ENCODE peak calls at places on chromosomes 5 and 9, in six cellular contexts. One of them, this sample, is unnamed.

GRCh38 chr5:174402224-174402812 is 322.1 kb upstream of the MSX2 start:
- DNase-seq in IMR-90: no peak
- DNase-seq in heart right ventricle: no peak
- DNase-seq in cardiac muscle cell: no peak
- DNase-seq in body of pancreas: no peak
- DNase-seq in upper lobe of right lung: no peak
- DNase-seq in this sample: no peak

GRCh38 chr5:169602535-169602934 is 19.0 kb downstream of the SPDL1 start:
- DNase-seq in cardiac muscle cell: no peak
- DNase-seq in body of pancreas: no peak
- DNase-seq in heart right ventricle: no peak
- DNase-seq in IMR-90: peak; percentile 81
- DNase-seq in upper lobe of right lung: no peak
- DNase-seq in this sample: no peak

GRCh38 chr5:74798977-74799911 is 32.2 kb downstream of the NSA2 start:
- DNase-seq in body of pancreas: no peak
- DNase-seq in heart right ventricle: no peak
- DNase-seq in cardiac muscle cell: no peak
- DNase-seq in upper lobe of right lung: no peak
- DNase-seq in IMR-90: peak; percentile 20
- DNase-seq in this sample: no peak

GRCh38 chr9:100581661-100582060 is 3.8 kb downstream of the CAVIN4 start:
- DNase-seq in cardiac muscle cell: no peak
- DNase-seq in heart right ventricle: no peak
- DNase-seq in IMR-90: no peak
- DNase-seq in body of pancreas: no peak
- DNase-seq in upper lobe of right lung: no peak
- DNase-seq in this sample: no peak

GRCh38 chr9:135883410-135884089 is 23.8 kb downstream of the CAMSAP1 start:
- DNase-seq in cardiac muscle cell: no peak
- DNase-seq in upper lobe of right lung: no peak
- DNase-seq in body of pancreas: no peak
- DNase-seq in heart right ventricle: no peak
- DNase-seq in IMR-90: no peak
- DNase-seq in this sample: no peak

GRCh38 chr9:100455470-100455869 is 17.5 kb upstream of the TMEFF1 start:
- DNase-seq in cardiac muscle cell: no peak
- DNase-seq in heart right ventricle: no peak
- DNase-seq in IMR-90: peak; percentile 63
- DNase-seq in upper lobe of right lung: no peak
- DNase-seq in body of pancreas: no peak
- DNase-seq in this sample: no peak

GRCh38 chr9:33637881-33638280 is 113.8 kb downstream of the ANKRD18B start:
- DNase-seq in cardiac muscle cell: no peak
- DNase-seq in heart right ventricle: no peak
- DNase-seq in IMR-90: no peak
- DNase-seq in upper lobe of right lung: no peak
- DNase-seq in body of pancreas: no peak
- DNase-seq in this sample: no peak

GRCh38 chr5:2141254-2142000 is 258.7 kb upstream of the IRX4 start:
- DNase-seq in heart right ventricle: no peak
- DNase-seq in cardiac muscle cell: no peak
- DNase-seq in body of pancreas: no peak
- DNase-seq in IMR-90: no peak
- DNase-seq in upper lobe of right lung: no peak
- DNase-seq in this sample: no peak

GRCh38 chr5:10632110-10632903 is 68.4 kb downstream of the ANKRD33B start:
- DNase-seq in heart right ventricle: no peak
- DNase-seq in body of pancreas: no peak
- DNase-seq in cardiac muscle cell: no peak
- DNase-seq in upper lobe of right lung: peak; percentile 71
- DNase-seq in IMR-90: peak; percentile 59
- DNase-seq in this sample: peak; percentile 20

GRCh38 chr5:125257057-125257970 is 510.9 kb upstream of the ZNF608 start:
- DNase-seq in IMR-90: peak; percentile 7
- DNase-seq in cardiac muscle cell: peak; percentile 74
- DNase-seq in body of pancreas: no peak
- DNase-seq in heart right ventricle: peak; percentile 21
- DNase-seq in upper lobe of right lung: no peak
- DNase-seq in this sample: no peak

GRCh38 chr5:132389453-132390286 is 20.2 kb downstream of the SLC22A5 start:
- DNase-seq in IMR-90: peak; percentile 100
- DNase-seq in cardiac muscle cell: no peak
- DNase-seq in upper lobe of right lung: no peak
- DNase-seq in heart right ventricle: no peak
- DNase-seq in body of pancreas: peak; percentile 20
- DNase-seq in this sample: peak; percentile 98

GRCh38 chr5:86613459-86613858 is 4.3 kb upstream of the COX7C start:
- DNase-seq in IMR-90: peak; percentile 2
- DNase-seq in upper lobe of right lung: no peak
- DNase-seq in cardiac muscle cell: no peak
- DNase-seq in body of pancreas: no peak
- DNase-seq in heart right ventricle: no peak
- DNase-seq in this sample: no peak

GRCh38 chr5:127353339-127353738 is 62.7 kb downstream of the MEGF10 start:
- DNase-seq in IMR-90: no peak
- DNase-seq in upper lobe of right lung: no peak
- DNase-seq in cardiac muscle cell: no peak
- DNase-seq in heart right ventricle: no peak
- DNase-seq in body of pancreas: no peak
- DNase-seq in this sample: no peak

GRCh38 chr9:893843-894420 is 52.4 kb downstream of the DMRT1 start:
- DNase-seq in cardiac muscle cell: peak; percentile 74
- DNase-seq in body of pancreas: peak; percentile 75
- DNase-seq in heart right ventricle: peak; percentile 13
- DNase-seq in IMR-90: peak; percentile 49
- DNase-seq in upper lobe of right lung: no peak
- DNase-seq in this sample: peak; percentile 40

GRCh38 chr9:124188331-124189110 is 69.2 kb upstream of the NEK6 start:
- DNase-seq in upper lobe of right lung: no peak
- DNase-seq in cardiac muscle cell: no peak
- DNase-seq in heart right ventricle: no peak
- DNase-seq in body of pancreas: no peak
- DNase-seq in IMR-90: no peak
- DNase-seq in this sample: no peak

GRCh38 chr9:121720311-121720991 is 69.0 kb downstream of the DAB2IP start:
- DNase-seq in IMR-90: no peak
- DNase-seq in heart right ventricle: no peak
- DNase-seq in body of pancreas: no peak
- DNase-seq in upper lobe of right lung: no peak
- DNase-seq in cardiac muscle cell: no peak
- DNase-seq in this sample: no peak

GRCh38 chr9:137422668-137423000 is 328 bp downstream of the EXD3 start:
- DNase-seq in IMR-90: no peak
- DNase-seq in heart right ventricle: no peak
- DNase-seq in cardiac muscle cell: peak; percentile 64
- DNase-seq in upper lobe of right lung: no peak
- DNase-seq in body of pancreas: peak; percentile 42
- DNase-seq in this sample: no peak

GRCh38 chr9:859251-859650 is 17.8 kb downstream of the DMRT1 start:
- DNase-seq in cardiac muscle cell: no peak
- DNase-seq in IMR-90: no peak
- DNase-seq in heart right ventricle: no peak
- DNase-seq in upper lobe of right lung: no peak
- DNase-seq in body of pancreas: no peak
- DNase-seq in this sample: no peak

GRCh38 chr5:115559524-115559923 is 14.9 kb upstream of the FEM1C start:
- DNase-seq in body of pancreas: no peak
- DNase-seq in upper lobe of right lung: no peak
- DNase-seq in heart right ventricle: no peak
- DNase-seq in cardiac muscle cell: no peak
- DNase-seq in IMR-90: peak; percentile 82
- DNase-seq in this sample: peak; percentile 39

GRCh38 chr9:3330792-3331420 is 194.9 kb downstream of the RFX3 start:
- DNase-seq in body of pancreas: no peak
- DNase-seq in upper lobe of right lung: no peak
- DNase-seq in heart right ventricle: no peak
- DNase-seq in IMR-90: peak; percentile 82
- DNase-seq in cardiac muscle cell: peak; percentile 32
- DNase-seq in this sample: peak; percentile 7

GRCh38 chr5:180641566-180641900 is 7.9 kb downstream of the FLT4 start:
- DNase-seq in IMR-90: no peak
- DNase-seq in heart right ventricle: no peak
- DNase-seq in upper lobe of right lung: peak; percentile 26
- DNase-seq in cardiac muscle cell: no peak
- DNase-seq in body of pancreas: no peak
- DNase-seq in this sample: no peak

GRCh38 chr5:151253604-151253948 is 591 bp downstream of the GM2A start:
- DNase-seq in heart right ventricle: no peak
- DNase-seq in IMR-90: no peak
- DNase-seq in upper lobe of right lung: no peak
- DNase-seq in body of pancreas: no peak
- DNase-seq in cardiac muscle cell: no peak
- DNase-seq in this sample: no peak

GRCh38 chr5:174165406-174165805 is 119.9 kb downstream of the NSG2 start:
- DNase-seq in cardiac muscle cell: no peak
- DNase-seq in heart right ventricle: no peak
- DNase-seq in IMR-90: no peak
- DNase-seq in upper lobe of right lung: no peak
- DNase-seq in body of pancreas: no peak
- DNase-seq in this sample: no peak

GRCh38 chr9:132176338-132176737 is 14.5 kb downstream of the NTNG2 start:
- DNase-seq in body of pancreas: no peak
- DNase-seq in cardiac muscle cell: no peak
- DNase-seq in IMR-90: no peak
- DNase-seq in heart right ventricle: no peak
- DNase-seq in upper lobe of right lung: no peak
- DNase-seq in this sample: no peak
- H3K4me3 ChIP-seq in body of pancreas: no peak overlapping the region
- H3K4me3 ChIP-seq in cardiac muscle cell: no peak overlapping the region
- H3K4me3 ChIP-seq in IMR-90: no peak overlapping the region
- H3K4me3 ChIP-seq in heart right ventricle: no peak overlapping the region
- H3K4me3 ChIP-seq in upper lobe of right lung: no peak overlapping the region
- H3K4me3 ChIP-seq in this sample: no peak overlapping the region

GRCh38 chr5:157072508-157072907 is 13.6 kb upstream of the HAVCR1 start:
- DNase-seq in cardiac muscle cell: no peak
- DNase-seq in IMR-90: no peak
- DNase-seq in upper lobe of right lung: no peak
- DNase-seq in body of pancreas: no peak
- DNase-seq in heart right ventricle: no peak
- DNase-seq in this sample: no peak
- H3K27ac ChIP-seq in cardiac muscle cell: no peak overlapping the region
- H3K27ac ChIP-seq in IMR-90: no peak overlapping the region
- H3K27ac ChIP-seq in upper lobe of right lung: no peak overlapping the region
- H3K27ac ChIP-seq in body of pancreas: no peak overlapping the region
- H3K27ac ChIP-seq in heart right ventricle: no peak overlapping the region
- H3K27ac ChIP-seq in this sample: no peak overlapping the region

GRCh38 chr9:127351182-127352166 is 45.5 kb upstream of the SLC2A8 start:
- DNase-seq in upper lobe of right lung: no peak
- DNase-seq in IMR-90: no peak
- DNase-seq in heart right ventricle: no peak
- DNase-seq in body of pancreas: no peak
- DNase-seq in cardiac muscle cell: no peak
- DNase-seq in this sample: no peak

GRCh38 chr9:127346584-127346983 is 50.4 kb upstream of the SLC2A8 start:
- DNase-seq in heart right ventricle: no peak
- DNase-seq in body of pancreas: no peak
- DNase-seq in upper lobe of right lung: no peak
- DNase-seq in cardiac muscle cell: peak; percentile 33
- DNase-seq in IMR-90: no peak
- DNase-seq in this sample: no peak

GRCh38 chr9:127349483-127350127 is 47.4 kb upstream of the SLC2A8 start:
- DNase-seq in body of pancreas: no peak
- DNase-seq in upper lobe of right lung: no peak
- DNase-seq in heart right ventricle: peak; percentile 3
- DNase-seq in cardiac muscle cell: no peak
- DNase-seq in IMR-90: no peak
- DNase-seq in this sample: no peak

GRCh38 chr9:127345566-127345965 is 51.4 kb upstream of the SLC2A8 start:
- DNase-seq in upper lobe of right lung: no peak
- DNase-seq in cardiac muscle cell: no peak
- DNase-seq in IMR-90: no peak
- DNase-seq in heart right ventricle: no peak
- DNase-seq in body of pancreas: no peak
- DNase-seq in this sample: no peak

DNA sequence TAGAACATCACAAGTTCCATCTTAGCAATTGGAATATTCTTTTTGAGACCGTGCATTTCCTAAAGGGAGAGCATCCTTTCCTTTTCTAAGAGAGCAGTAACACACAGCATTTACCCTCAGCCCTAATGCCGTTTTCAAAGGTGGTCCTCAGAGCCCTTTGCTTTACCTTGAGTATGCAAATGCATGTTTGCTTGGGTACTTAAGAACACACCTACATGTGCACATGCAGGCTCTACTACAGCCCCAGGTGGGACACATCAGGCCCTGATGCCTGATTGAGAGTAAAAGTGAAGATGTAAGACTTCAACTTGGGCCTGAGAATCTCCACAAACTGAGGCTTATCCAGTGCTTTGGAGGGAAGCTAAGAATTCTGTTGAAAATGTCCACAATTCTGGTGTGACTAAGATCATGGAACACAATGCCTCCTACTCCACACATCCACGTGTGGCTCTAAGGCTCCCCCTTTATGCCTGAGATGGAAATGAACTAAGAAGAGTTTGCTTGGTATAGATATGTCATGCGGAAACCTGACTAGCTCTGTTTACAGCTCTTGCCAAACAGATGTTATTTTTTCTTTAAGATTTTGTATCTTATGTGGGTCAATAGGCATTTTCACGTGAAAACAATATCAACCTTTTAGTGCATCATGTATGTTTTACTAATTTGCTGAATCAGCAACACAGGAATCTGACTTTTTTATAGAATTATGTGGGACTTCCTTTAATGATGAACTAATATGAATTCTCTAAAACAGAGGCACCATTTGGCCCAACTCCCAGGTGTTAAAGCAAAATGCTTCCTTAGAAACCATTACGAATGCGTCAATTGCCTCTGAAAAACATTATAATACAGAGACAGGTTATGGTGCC is 48.9 kb upstream of the SLC2A8 start:
- DNase-seq in body of pancreas: peak; percentile 30
- DNase-seq in IMR-90: peak; percentile 75
- DNase-seq in heart right ventricle: peak; percentile 24
- DNase-seq in upper lobe of right lung: no peak
- DNase-seq in cardiac muscle cell: no peak
- DNase-seq in this sample: peak; percentile 55
- TF ChIP-seq CTCF in body of pancreas: peak; percentile 45
- TF ChIP-seq CTCF in IMR-90: peak; percentile 78
- TF ChIP-seq CTCF in heart right ventricle: peak; percentile 43
- TF ChIP-seq CTCF in upper lobe of right lung: no peak
- TF ChIP-seq CTCF in cardiac muscle cell: peak; percentile 54
- TF ChIP-seq CTCF in this sample: peak; percentile 78

GRCh38 chr9:14183001-14183400 is 130.9 kb downstream of the NFIB start:
- DNase-seq in body of pancreas: no peak
- DNase-seq in IMR-90: no peak
- DNase-seq in upper lobe of right lung: no peak
- DNase-seq in heart right ventricle: no peak
- DNase-seq in cardiac muscle cell: no peak
- DNase-seq in this sample: no peak

GRCh38 chr9:14180942-14181270 is 133.0 kb downstream of the NFIB start:
- DNase-seq in upper lobe of right lung: no peak
- DNase-seq in body of pancreas: no peak
- DNase-seq in heart right ventricle: no peak
- DNase-seq in cardiac muscle cell: no peak
- DNase-seq in IMR-90: no peak
- DNase-seq in this sample: no peak

GRCh38 chr9:14175778-14176177 is 138.2 kb downstream of the NFIB start:
- DNase-seq in upper lobe of right lung: no peak
- DNase-seq in cardiac muscle cell: no peak
- DNase-seq in IMR-90: no peak
- DNase-seq in body of pancreas: no peak
- DNase-seq in heart right ventricle: no peak
- DNase-seq in this sample: no peak

GRCh38 chr9:14179449-14179848 is 134.5 kb downstream of the NFIB start:
- DNase-seq in upper lobe of right lung: no peak
- DNase-seq in IMR-90: no peak
- DNase-seq in body of pancreas: peak; percentile 79
- DNase-seq in heart right ventricle: no peak
- DNase-seq in cardiac muscle cell: no peak
- DNase-seq in this sample: no peak

GRCh38 chr9:14180077-14180941 is 133.6 kb downstream of the NFIB start:
- DNase-seq in heart right ventricle: peak; percentile 44
- DNase-seq in IMR-90: no peak
- DNase-seq in upper lobe of right lung: no peak
- DNase-seq in cardiac muscle cell: no peak
- DNase-seq in body of pancreas: peak; percentile 36
- DNase-seq in this sample: no peak
- H3K4me3 ChIP-seq in heart right ventricle: no peak overlapping the region
- H3K4me3 ChIP-seq in IMR-90: no peak overlapping the region
- H3K4me3 ChIP-seq in upper lobe of right lung: peak overlapping the region; percentile 26
- H3K4me3 ChIP-seq in cardiac muscle cell: no peak overlapping the region
- H3K4me3 ChIP-seq in body of pancreas: no peak overlapping the region
- H3K4me3 ChIP-seq in this sample: no peak overlapping the region

This sample was measured in brain microvascular endothelial cell.